ENCODE peak calls at places on chromosomes 12 and 14, in five cellular contexts. Q is PC-9, H is right lobe of liver, W is MM.1S, Y is GM23338. O is an unnamed sample.

GRCh38 chr14:105155071-105155651 is 13.4 kb downstream of the JAG2 start:
- DNase-seq in Q (no peak), Y (no peak), H (no peak), W (no peak), O (no peak)

GRCh38 chr14:66177935-66178334 is 308.2 kb upstream of the CCDC196 start:
- DNase-seq in Q (no peak), Y (no peak), W (no peak), H (no peak), O (no peak)

GRCh38 chr12:5787828-5788227 is 157.2 kb downstream of the ANO2 start:
- DNase-seq in W (no peak), H (no peak), Q (no peak), Y (no peak), O (no peak)

GRCh38 chr12:103645202-103645601 is 58.1 kb downstream of the STAB2 start:
- DNase-seq in H (no peak), W (no peak), Q (no peak), Y (no peak), O (no peak)

GRCh38 chr12:53279283-53279869 is 11.3 kb downstream of the ESPL1 start:
- DNase-seq in Q (no peak), H (no peak), W (no peak), Y (no peak), O (no peak)

GRCh38 chr12:47356129-47356622 is 276.4 kb upstream of the AMIGO2 start:
- DNase-seq in W (no peak), Q (no peak), Y (no peak), H (no peak), O (no peak)

GRCh38 chr12:27595231-27595642 is 71.2 kb downstream of the PPFIBP1 start:
- DNase-seq in Q (no peak), H (no peak), Y (peak; percentile 72), W (no peak), O (no peak)

GRCh38 chr12:99386907-99387306 is 260.6 kb upstream of the GARIN6 start:
- DNase-seq in Q (no peak), W (peak; percentile 47), Y (peak; percentile 80), H (no peak), O (peak; percentile 42)

GRCh38 chr12:110585231-110585799 is 2.2 kb upstream of the PPTC7 start:
- DNase-seq in Y (peak; percentile 26), W (no peak), H (no peak), Q (peak; percentile 90), O (peak; percentile 58)

GRCh38 chr14:73715707-73716106 is 1.5 kb upstream of the PNMA1 start:
- DNase-seq in Q (no peak), W (no peak), Y (no peak), H (no peak), O (no peak)

GRCh38 chr12:13487326-13487725 is 290.8 kb downstream of the EMP1 start:
- DNase-seq in Q (no peak), W (no peak), H (no peak), Y (no peak), O (no peak)

GRCh38 chr14:58716706-58717105 is 78.9 kb downstream of the DACT1 start:
- DNase-seq in Q (no peak), H (no peak), Y (no peak), W (no peak), O (no peak)

GRCh38 chr14:100981808-100982207 is 78.3 kb upstream of the RTL1 start:
- DNase-seq in Y (no peak), W (no peak), H (no peak), Q (no peak), O (no peak)

GRCh38 chr14:39015360-39015961 is 87.6 kb downstream of the SEC23A start:
- DNase-seq in Q (peak; percentile 36), H (no peak), Y (peak; percentile 75), W (peak; percentile 46), O (no peak)

GRCh38 chr12:65164774-65165173 is 4.6 kb upstream of the LEMD3 start:
- DNase-seq in W (peak; percentile 38), H (no peak), Y (no peak), Q (no peak), O (no peak)

GRCh38 chr14:94158239-94158888 is 15.8 kb upstream of the PPP4R4 start:
- DNase-seq in W (peak; percentile 40), Y (no peak), Q (no peak), H (no peak), O (no peak)

GRCh38 chr14:50997712-50998111 is 53.4 kb upstream of the PYGL start:
- DNase-seq in H (no peak), Y (no peak), W (no peak), Q (no peak), O (no peak)
- H3K4me1 ChIP-seq in H (no peaks in the 10 kb centered on the region), Y (peaks cover 12% of the 10 kb centered on the region), W (no peaks in the 10 kb centered on the region), Q (no peaks in the 10 kb centered on the region), O (no peaks in the 10 kb centered on the region)

GRCh38 chr12:114683709-114684097 is 272 bp downstream of the TBX3 start:
- DNase-seq in W (no peak), Q (no peak), Y (peak; percentile 59), H (no peak), O (no peak)

GRCh38 chr12:114681149-114681849 is 2.7 kb downstream of the TBX3 start:
- DNase-seq in Q (no peak), H (no peak), Y (no peak), W (no peak), O (no peak)

GRCh38 chr12:114682920-114683708 is 861 bp downstream of the TBX3 start:
- DNase-seq in W (no peak), Q (no peak), H (no peak), Y (no peak), O (no peak)

GRCh38 chr12:114680498-114681148 is 3.4 kb downstream of the TBX3 start:
- DNase-seq in Q (no peak), H (no peak), W (no peak), Y (no peak), O (no peak)

GRCh38 chr12:114682101-114682919 is 1.7 kb downstream of the TBX3 start:
- DNase-seq in H (peak; percentile 65), Y (peak; percentile 12), W (no peak), Q (no peak), O (no peak)
- TF ChIP-seq CTCF in H (no peak), Y (no peak), W (no peak), Q (no peak), O (no peak)

DNA sequence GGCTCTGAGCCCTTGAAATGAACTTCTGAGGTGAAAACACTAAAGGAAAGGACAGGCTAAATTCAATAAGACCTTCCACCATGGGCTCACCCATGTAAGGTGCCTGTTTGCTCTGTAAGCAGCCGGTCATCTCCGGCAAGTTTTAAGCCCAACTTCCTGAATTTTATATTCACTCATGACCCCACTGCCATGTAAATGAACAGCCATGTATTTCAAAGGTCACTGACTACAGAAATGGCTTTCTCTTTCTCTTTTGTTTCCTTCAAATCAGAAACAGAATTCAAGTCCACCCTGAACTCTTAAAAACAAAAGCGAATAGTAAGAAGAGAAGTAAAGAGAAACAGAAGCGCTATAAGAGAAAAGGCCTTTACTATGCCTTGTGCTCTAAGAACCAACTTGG is 61.7 kb upstream of the OVCH1 start:
- DNase-seq in Y (no peak), H (no peak), W (no peak), Q (no peak), O (no peak)
- H3K27ac ChIP-seq in Y (no peak overlapping the region), H (peak overlapping the region; percentile 28), W (no peak overlapping the region), Q (no peak overlapping the region), O (no peak overlapping the region)

GRCh38 chr14:51501746-51502145 is 150.0 kb upstream of the FRMD6 start:
- DNase-seq in Y (no peak), W (peak; percentile 10), H (no peak), Q (no peak), O (no peak)

GRCh38 chr14:51507556-51508511 is 143.9 kb upstream of the FRMD6 start:
- DNase-seq in H (no peak), Q (no peak), W (no peak), Y (no peak), O (no peak)

GRCh38 chr14:51500776-51501175 is 150.9 kb upstream of the FRMD6 start:
- DNase-seq in W (no peak), H (no peak), Q (no peak), Y (no peak), O (no peak)

DNA sequence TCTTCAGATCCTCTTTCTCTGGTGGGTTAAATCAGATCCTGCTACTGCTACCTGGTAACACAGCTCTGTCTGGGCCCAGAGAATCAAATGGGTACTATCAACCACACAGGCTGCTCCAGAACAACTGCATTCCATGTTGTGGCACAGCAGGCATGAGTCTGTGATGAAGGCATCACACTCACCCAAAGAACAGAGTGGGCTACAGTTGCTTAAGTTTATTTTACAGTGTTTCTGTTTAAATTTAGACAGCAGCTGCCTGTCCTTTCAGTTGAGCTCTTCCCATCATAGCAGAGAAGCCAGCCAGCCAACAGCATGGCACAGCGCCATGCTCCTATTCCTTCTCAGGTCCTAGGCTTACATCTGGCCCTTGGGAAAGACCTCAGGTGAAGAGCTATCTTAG is 147.1 kb upstream of the FRMD6 start:
- DNase-seq in W (no peak), Y (no peak), H (no peak), Q (no peak), O (no peak)
- H3K4me1 ChIP-seq in W (peaks cover 12% of the 10 kb centered on the region), Y (no peaks in the 10 kb centered on the region), H (peaks cover 8% of the 10 kb centered on the region), Q (no peaks in the 10 kb centered on the region), O (peaks cover 35% of the 10 kb centered on the region)

GRCh38 chr14:96586056-96586455 is 83.9 kb downstream of the PAPOLA start:
- DNase-seq in W (no peak), Y (no peak), Q (no peak), H (no peak), O (no peak)
- TF ChIP-seq CTCF in W (no peak), Y (no peak), Q (no peak), H (no peak), O (no peak)

GRCh38 chr12:93580682-93581081 is 8.2 kb downstream of the SOCS2 start:
- DNase-seq in Q (no peak), Y (no peak), W (no peak), H (no peak), O (no peak)

GRCh38 chr12:93578221-93578620 is 5.7 kb downstream of the SOCS2 start:
- DNase-seq in W (no peak), Q (no peak), Y (no peak), H (no peak), O (no peak)

GRCh38 chr12:93581370-93581769 is 8.9 kb downstream of the SOCS2 start:
- DNase-seq in Y (no peak), H (no peak), W (no peak), Q (no peak), O (no peak)

GRCh38 chr12:93573552-93574223 is 1.2 kb downstream of the SOCS2 start:
- DNase-seq in H (no peak), Y (peak; percentile 44), Q (no peak), W (no peak), O (peak; percentile 61)

DNA sequence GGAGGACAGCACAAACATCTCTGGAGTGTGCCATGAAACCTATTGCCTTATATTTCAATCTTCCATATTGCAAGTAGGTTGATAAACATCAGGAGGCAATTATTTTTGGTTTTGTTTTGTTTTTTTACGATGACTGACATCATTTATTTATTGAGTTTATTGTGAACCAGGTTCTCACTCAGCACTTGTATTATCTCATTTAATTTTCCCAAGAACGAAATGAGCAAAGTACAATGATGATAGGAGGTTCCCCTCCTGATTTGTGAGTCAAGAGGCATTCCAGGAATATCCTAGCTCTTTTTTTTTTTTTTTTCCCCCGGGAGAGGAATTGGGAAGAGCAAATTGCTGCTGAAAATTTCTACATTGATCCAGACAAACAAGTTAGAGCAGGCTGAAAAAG is 4.7 kb downstream of the SOCS2 start:
- DNase-seq in H (no peak), Q (no peak), W (no peak), Y (no peak), O (peak; percentile 11)
- H3K27ac ChIP-seq in H (no peak overlapping the region), Q (no peak overlapping the region), W (no peak overlapping the region), Y (no peak overlapping the region), O (no peak overlapping the region)

GRCh38 chr12:48789858-48790326 is 1.0 kb upstream of the ADCY6 start:
- DNase-seq in Y (no peak), W (no peak), H (no peak), Q (no peak), O (no peak)
- H3K4me1 ChIP-seq in Y (peaks cover 13% of the 10 kb centered on the region), W (peaks cover 7% of the 10 kb centered on the region), H (peaks cover 12% of the 10 kb centered on the region), Q (peaks cover 40% of the 10 kb centered on the region), O (peaks cover 5% of the 10 kb centered on the region)